ENCODE peak calls at places on chromosomes 7 and 10, in nine cellular contexts. V is transverse colon, B is mesenchymal stem cell, Q is small intestine, P is psoas muscle, R is GM12878, H is lower lobe of right lung, A is SK-N-SH, E is right atrium auricular region. N is an unnamed sample.

GRCh38 chr7:157017149-157017548 is 6.7 kb upstream of the MNX1 start:
- DNase-seq in A (peak), H (no peak), V (no peak), B (no peak), R (no peak), Q (no peak), P (no peak), E (no peak), N (no peak)

GRCh38 chr7:26658698-26659084 is 205.7 kb downstream of the SKAP2 start:
- DNase-seq in Q (no peak), A (no peak), E (no peak), R (no peak), V (no peak), B (no peak), H (no peak), P (no peak), N (no peak)

GRCh38 chr7:48781783-48782182 is 142.6 kb upstream of the CDC14C start:
- DNase-seq in P (no peak), Q (no peak), E (no peak), H (no peak), V (no peak), R (no peak), B (no peak), A (no peak), N (peak)

GRCh38 chr7:120554960-120555571 is 282.1 kb downstream of the KCND2 start:
- DNase-seq in P (no peak), A (peak), R (peak), E (no peak), Q (peak), H (no peak), B (peak), V (no peak), N (peak)

GRCh38 chr7:98869374-98870070 is at the start of gene TMEM130:
- DNase-seq in B (no peak), E (no peak), V (no peak), A (peak), P (peak), Q (no peak), H (peak), R (no peak), N (no peak)

GRCh38 chr7:130887182-130888016 is 153.4 kb upstream of the KLF14 start:
- DNase-seq in H (no peak), P (peak), Q (no peak), E (no peak), R (no peak), A (no peak), B (peak), V (no peak), N (peak)

GRCh38 chr10:75493464-75493863 is 62.0 kb downstream of the LRMDA start:
- DNase-seq in Q (no peak), A (no peak), V (no peak), P (no peak), R (no peak), B (no peak), E (no peak), H (no peak), N (no peak)

GRCh38 chr10:35641430-35642015 is 573 bp downstream of the FZD8 start:
- DNase-seq in B (no peak), A (peak), R (no peak), H (no peak), Q (no peak), V (no peak), P (no peak), E (no peak), N (no peak)

GRCh38 chr7:29935111-29935510 is 54.5 kb downstream of the SCRN1 start:
- DNase-seq in B (no peak), H (no peak), Q (no peak), A (no peak), R (no peak), P (no peak), E (no peak), V (no peak), N (peak)

GRCh38 chr10:80896959-80897358 is 359.3 kb downstream of the SH2D4B start:
- DNase-seq in R (no peak), P (no peak), E (no peak), Q (no peak), H (no peak), V (no peak), B (no peak), A (no peak), N (no peak)

GRCh38 chr7:97026705-97027426 is 2.2 kb upstream of the DLX5 start:
- DNase-seq in R (no peak), A (no peak), Q (no peak), E (no peak), V (no peak), P (no peak), H (no peak), B (no peak), N (no peak)

GRCh38 chr10:116014859-116015258 is 258.1 kb downstream of the GFRA1 start:
- DNase-seq in V (no peak), E (no peak), Q (no peak), H (no peak), A (no peak), B (peak), R (no peak), P (no peak), N (no peak)

GRCh38 chr7:23011222-23011924 is 2.6 kb downstream of the HYCC1 start:
- DNase-seq in V (no peak), B (no peak), R (no peak), A (no peak), H (no peak), Q (no peak), P (no peak), E (no peak), N (no peak)

GRCh38 chr7:24923172-24923865 is 56.7 kb downstream of the OSBPL3 start:
- DNase-seq in P (no peak), Q (no peak), E (no peak), H (no peak), A (no peak), V (no peak), B (no peak), R (no peak), N (no peak)
- H3K27ac ChIP-seq in P (peak), Q (no peak), E (peak), H (no peak), A (peak), V (no peak), B (no peak), R (no peak), N (peak)

GRCh38 chr10:58704226-58705200 is 191.8 kb downstream of the BICC1 start:
- DNase-seq in H (no peak), A (no peak), P (no peak), B (no peak), Q (no peak), E (no peak), V (no peak), R (no peak), N (peak)

GRCh38 chr10:58700576-58700975 is 187.9 kb downstream of the BICC1 start:
- DNase-seq in H (no peak), A (no peak), V (no peak), B (no peak), R (no peak), E (no peak), Q (no peak), P (no peak), N (no peak)

GRCh38 chr10:58698777-58699356 is 186.2 kb downstream of the BICC1 start:
- DNase-seq in H (no peak), R (no peak), E (no peak), B (no peak), A (peak), Q (no peak), V (no peak), P (no peak), N (no peak)

GRCh38 chr10:58697691-58698090 is 185.0 kb downstream of the BICC1 start:
- DNase-seq in B (no peak), R (no peak), A (no peak), H (no peak), E (no peak), Q (no peak), P (no peak), V (no peak), N (no peak)

DNA sequence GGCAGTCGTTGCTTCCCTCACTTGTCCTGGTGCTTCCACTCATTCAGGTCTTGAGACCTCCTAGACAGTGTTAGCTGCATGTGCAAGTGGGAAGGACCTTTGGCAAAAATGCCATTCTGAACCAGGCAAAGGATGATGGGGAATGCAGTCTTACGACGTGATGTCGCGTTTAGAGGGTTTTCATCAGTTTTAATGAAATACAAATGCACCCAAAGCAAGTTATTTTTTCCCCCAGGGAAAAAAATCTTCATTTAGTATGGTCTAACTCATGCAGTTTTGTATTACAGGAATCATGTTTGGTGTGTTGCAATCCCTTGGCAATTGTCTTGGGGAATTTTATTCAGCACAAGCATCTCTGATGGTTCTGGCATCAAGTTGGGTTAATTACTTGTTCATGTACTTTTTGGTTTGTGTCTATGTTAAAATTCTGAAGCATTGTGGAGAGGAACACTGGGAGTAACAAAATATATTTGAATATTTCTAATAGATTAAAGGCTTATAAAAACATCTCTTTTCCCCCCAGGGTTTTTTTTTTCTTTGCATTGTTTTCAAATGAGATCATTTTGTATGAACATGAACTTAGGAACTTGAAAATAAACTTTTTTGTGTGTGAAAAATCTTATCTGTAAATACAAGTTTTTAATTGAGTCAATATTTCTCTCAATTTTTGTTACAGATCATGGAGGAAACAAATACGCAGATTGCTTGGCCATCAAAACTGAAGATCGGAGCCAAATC is 188.9 kb downstream of the BICC1 start:
- DNase-seq in P (no peak), E (no peak), H (no peak), Q (no peak), A (no peak), B (no peak), V (no peak), R (no peak), N (peak)
- H3K27ac ChIP-seq in P (no peak), E (peak), H (no peak), Q (no peak), A (peak), B (peak), V (peak), R (no peak), N (no peak)

GRCh38 chr7:100107890-100108289 is 6.4 kb downstream of the AP4M1 start:
- DNase-seq in Q (no peak), R (no peak), B (no peak), P (no peak), A (no peak), H (no peak), E (no peak), V (no peak), N (no peak)
- H3K27ac ChIP-seq in Q (no peak), R (no peak), B (no peak), P (no peak), A (no peak), H (no peak), E (no peak), V (no peak), N (no peak)

GRCh38 chr10:132401396-132402168 is 4.6 kb downstream of the PWWP2B start:
- DNase-seq in Q (no peak), R (no peak), E (no peak), A (no peak), P (peak), B (no peak), V (peak), H (peak), N (no peak)
- H3K27ac ChIP-seq in Q (no peak), R (no peak), E (peak), A (no peak), P (no peak), B (no peak), V (peak), H (peak), N (no peak)

DNA sequence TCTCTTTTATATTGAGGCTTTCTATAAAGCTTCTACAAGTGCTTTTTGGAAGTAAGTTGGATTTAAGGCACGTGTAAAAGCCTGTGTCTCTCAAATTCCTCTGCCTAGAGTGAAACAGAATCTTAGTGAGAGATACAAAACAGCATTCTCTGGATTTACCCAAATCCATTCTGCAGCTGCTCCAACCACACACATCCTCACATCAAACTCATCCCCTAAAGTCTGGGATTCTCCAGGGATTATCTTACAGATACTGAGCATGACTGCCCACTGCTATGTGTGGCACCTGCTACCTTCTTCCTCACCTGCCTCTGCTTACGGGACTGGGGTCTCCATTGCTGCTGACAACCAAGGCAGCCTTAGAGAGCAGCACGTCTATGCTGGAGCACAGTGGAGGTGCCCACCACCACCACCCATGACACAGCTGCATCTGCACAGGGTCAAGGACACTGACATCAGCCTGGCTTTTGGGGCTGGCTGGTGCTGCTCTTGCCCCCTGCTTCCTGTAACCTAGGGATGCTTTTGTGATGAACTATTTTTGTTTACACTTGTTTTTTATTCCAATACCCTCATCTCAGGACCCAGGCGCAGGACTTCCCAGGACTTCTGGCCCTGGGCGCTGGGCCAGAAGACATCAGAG is 139.2 kb upstream of the NAMPT start:
- DNase-seq in P (no peak), A (no peak), R (no peak), Q (no peak), E (no peak), B (no peak), H (no peak), V (no peak), N (no peak)
- H3K27ac ChIP-seq in P (peak), A (peak), R (peak), Q (no peak), E (peak), B (no peak), H (peak), V (peak), N (no peak)